ENCODE peak calls at places on chromosomes 11 and 22, in four cellular contexts. R is tibial nerve, C is sigmoid colon, B is K562. P is an unnamed sample.

GRCh38 chr11:61058583-61059259 is 43.6 kb upstream of the CD5 start:
- DNase-seq in R (no peak), C (peak; percentile 22), B (no peak), P (no peak)

GRCh38 chr22:19986410-19987341 is 29.9 kb downstream of the ARVCF start:
- DNase-seq in R (peak; percentile 59), C (peak; percentile 89), B (peak; percentile 97), P (peak; percentile 83)

GRCh38 chr11:34052608-34053160 is 1.2 kb downstream of the CAPRIN1 start:
- DNase-seq in R (no peak), C (peak; percentile 66), B (peak; percentile 47), P (peak; percentile 30)

GRCh38 chr11:109421981-109422590 is at the start of gene C11orf87:
- DNase-seq in R (no peak), C (no peak), B (no peak), P (no peak)

GRCh38 chr11:30210357-30210756 is 20.5 kb upstream of the FSHB start:
- DNase-seq in R (no peak), C (no peak), B (no peak), P (no peak)

GRCh38 chr11:113192121-113192925 is 122.1 kb upstream of the TTC12 start:
- DNase-seq in R (no peak), C (no peak), B (no peak), P (no peak)

GRCh38 chr11:107017433-107018227 is 646 bp downstream of the GUCY1A2 start:
- DNase-seq in R (peak; percentile 17), C (peak; percentile 59), B (peak; percentile 36), P (no peak)

GRCh38 chr11:61028135-61028729 is 56.8 kb downstream of the CD6 start:
- DNase-seq in R (no peak), C (peak; percentile 51), B (no peak), P (peak; percentile 21)

GRCh38 chr11:95419915-95420314 is 188.9 kb upstream of the SESN3 start:
- DNase-seq in R (no peak), C (no peak), B (no peak), P (no peak)

GRCh38 chr11:98630736-98631135 is 390.0 kb upstream of the CNTN5 start:
- DNase-seq in R (no peak), C (no peak), B (no peak), P (no peak)

GRCh38 chr11:132490976-132491375 is 1041.3 kb downstream of the OPCML start:
- DNase-seq in R (no peak), C (peak; percentile 79), B (no peak), P (no peak)

GRCh38 chr11:68392822-68393221 is 67.7 kb upstream of the PPP6R3 start:
- DNase-seq in R (no peak), C (no peak), B (no peak), P (no peak)

GRCh38 chr22:27032121-27032761 is 374.9 kb downstream of the MIAT start:
- DNase-seq in R (no peak), C (peak; percentile 71), B (peak; percentile 2), P (no peak)

GRCh38 chr11:1296287-1296686 is 13.1 kb downstream of the TOLLIP start:
- DNase-seq in R (no peak), C (peak; percentile 47), B (no peak), P (no peak)

GRCh38 chr11:8566613-8567210 is 27.3 kb downstream of the STK33 start:
- DNase-seq in R (no peak), C (no peak), B (peak; percentile 41), P (peak; percentile 12)

GRCh38 chr11:86197448-86197847 is 47.1 kb upstream of the EED start:
- DNase-seq in R (no peak), C (no peak), B (peak; percentile 63), P (no peak)

GRCh38 chr22:20157416-20158183 is 6.7 kb upstream of the CCDC188 start:
- DNase-seq in R (no peak), C (no peak), B (no peak), P (no peak)

GRCh38 chr22:22870577-22871398 is 16.8 kb upstream of the IGLL5 start:
- DNase-seq in R (no peak), C (no peak), B (peak; percentile 66), P (no peak)

GRCh38 chr11:94803491-94803890 is 35.3 kb downstream of the AMOTL1 start:
- DNase-seq in R (no peak), C (no peak), B (no peak), P (no peak)

GRCh38 chr22:26967282-26967681 is 309.9 kb downstream of the MIAT start:
- DNase-seq in R (no peak), C (no peak), B (no peak), P (no peak)

GRCh38 chr11:125883375-125883774 is 4.1 kb upstream of the HYLS1 start:
- DNase-seq in R (no peak), C (no peak), B (no peak), P (no peak)
- H3K4me1 ChIP-seq in R (peaks cover 3% of the 10 kb centered on the region), C (peaks cover 10% of the 10 kb centered on the region), B (peaks cover 3% of the 10 kb centered on the region), P (no peaks in the 10 kb centered on the region)

DNA sequence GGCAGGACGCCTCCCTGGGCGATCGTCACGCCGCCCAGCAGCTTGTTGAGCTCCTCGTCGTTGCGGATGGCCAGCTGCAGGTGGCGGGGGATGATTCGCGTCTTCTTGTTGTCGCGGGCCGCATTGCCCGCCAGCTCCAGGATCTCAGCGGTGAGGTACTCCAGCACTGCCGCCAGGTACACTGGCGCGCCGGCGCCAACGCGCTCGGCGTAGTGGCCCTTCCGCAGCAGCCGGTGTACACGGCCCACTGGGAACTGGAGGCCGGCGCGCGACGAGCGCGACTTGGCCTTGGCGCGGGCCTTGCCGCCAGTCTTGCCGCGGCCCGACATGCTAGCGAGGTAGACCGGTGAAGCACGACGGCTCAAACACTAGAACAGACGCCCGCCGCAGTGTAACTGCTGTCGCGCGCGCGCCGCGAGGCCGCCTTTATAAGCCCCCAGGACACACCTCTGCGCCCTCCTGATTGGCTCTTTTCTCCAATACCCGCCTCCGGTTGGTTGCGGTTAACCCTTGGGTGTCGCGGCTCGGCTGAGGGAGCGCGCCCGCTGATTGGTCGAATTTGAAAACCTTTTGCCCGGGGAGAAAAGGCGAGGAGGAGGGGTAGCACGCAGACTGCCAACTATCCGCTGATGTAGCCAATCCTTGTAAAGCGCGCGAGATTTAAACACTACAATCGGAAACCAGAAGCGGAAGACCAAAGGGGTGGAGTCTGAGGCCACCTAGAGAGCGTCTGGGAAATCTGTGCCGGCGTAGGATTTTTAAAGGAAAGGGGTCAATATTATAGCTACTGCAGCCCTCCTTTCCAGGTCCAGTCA is 6.4 kb downstream of the DPAGT1 start:
- DNase-seq in R (peak; percentile 99), C (peak; percentile 100), B (peak; percentile 99), P (peak; percentile 99)
- TF ChIP-seq EP300 in R (peak; percentile 100), C (no peak), B (no peak), P (no peak)

DNA sequence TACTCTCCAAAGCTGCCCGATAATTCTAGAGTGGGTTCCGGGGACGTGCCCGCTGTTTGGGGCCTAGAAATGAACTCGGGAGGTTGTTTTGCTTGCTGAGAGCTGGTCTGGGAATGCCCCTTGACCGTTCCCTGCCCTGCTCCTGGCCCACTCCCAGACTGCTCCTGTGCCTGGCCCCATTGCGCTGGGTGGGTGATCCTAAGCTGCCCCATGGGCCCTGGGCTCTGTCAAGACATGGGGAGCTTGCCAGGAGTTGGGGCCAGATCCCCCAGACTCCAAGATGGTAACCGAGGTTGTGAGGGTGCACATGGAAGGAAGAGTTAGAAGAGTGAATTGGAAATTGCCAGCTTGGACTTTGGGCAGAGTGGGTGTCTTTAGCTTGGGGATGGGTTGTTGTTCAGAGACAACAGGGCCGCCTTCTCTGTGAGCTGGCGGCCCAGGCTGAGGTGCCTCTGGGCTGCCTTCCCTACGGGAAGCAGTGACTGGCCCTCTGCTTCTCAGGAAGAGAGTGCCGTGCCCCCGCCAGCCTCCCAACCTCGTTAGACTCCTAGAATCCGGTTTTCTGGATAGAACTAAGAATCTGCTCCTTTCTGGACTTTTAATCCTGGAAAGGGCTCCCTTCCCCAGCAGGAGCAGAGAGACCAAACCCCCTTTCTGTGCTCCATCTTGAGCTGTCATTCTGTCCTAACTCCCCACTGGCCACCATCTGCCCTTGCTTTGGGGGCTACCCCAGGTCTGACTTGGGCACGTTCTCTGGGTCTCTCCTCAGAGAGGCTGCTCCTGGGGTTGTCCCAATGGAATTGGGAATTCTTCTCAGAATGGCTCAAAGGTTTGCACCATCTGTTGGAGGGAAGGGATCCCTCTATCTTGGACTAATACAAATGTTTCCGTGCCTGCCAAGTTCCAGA is 1.8 kb downstream of the ST3GAL4 start:
- DNase-seq in R (no peak), C (peak; percentile 64), B (no peak), P (no peak)
- H3K4me3 ChIP-seq in R (peak overlapping the region; percentile 59), C (peak overlapping the region; percentile 82), B (no peak overlapping the region), P (peak overlapping the region; percentile 55)

GRCh38 chr11:122748968-122749687 is 89.2 kb upstream of the CRTAM start:
- DNase-seq in R (peak; percentile 49), C (peak; percentile 78), B (no peak), P (peak; percentile 49)
- H3K4me1 ChIP-seq in R (peaks cover 21% of the 10 kb centered on the region), C (peaks cover 29% of the 10 kb centered on the region), B (no peaks in the 10 kb centered on the region), P (no peaks in the 10 kb centered on the region)

GRCh38 chr11:47986742-47987141 is 6.4 kb downstream of the PTPRJ start:
- DNase-seq in R (no peak), C (no peak), B (no peak), P (no peak)
- TF ChIP-seq EP300 in R (no peak), C (no peak), B (no peak), P (no peak)

DNA sequence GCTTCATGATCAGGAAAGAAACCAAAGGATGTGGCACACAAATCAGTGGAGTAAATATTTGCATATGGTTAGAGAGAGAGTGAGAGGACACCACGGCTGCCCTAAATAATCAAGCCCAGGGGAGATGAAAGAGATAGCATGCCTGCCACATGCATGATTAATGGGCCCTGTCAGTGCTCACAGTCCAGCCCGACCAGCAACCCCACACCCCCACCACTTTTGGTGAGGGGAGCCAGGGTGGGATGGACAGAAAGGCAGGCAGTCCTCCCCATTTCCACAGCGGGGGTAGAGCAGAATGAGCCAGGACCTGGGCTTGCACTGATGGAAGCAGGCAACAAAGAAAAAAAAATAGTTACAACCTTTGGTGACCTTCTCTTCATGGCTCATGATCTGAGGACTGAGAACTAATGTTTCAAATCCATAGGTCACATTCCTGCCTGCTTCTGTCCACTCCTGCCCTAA is 545.0 kb downstream of the ETS1 start:
- DNase-seq in R (no peak), C (no peak), B (no peak), P (no peak)
- H3K4me3 ChIP-seq in R (no peak overlapping the region), C (no peak overlapping the region), B (no peak overlapping the region), P (no peak overlapping the region)

GRCh38 chr22:17974087-17974486 is 50.3 kb downstream of the MICAL3 start:
- DNase-seq in R (no peak), C (no peak), B (no peak), P (no peak)

GRCh38 chr22:17973217-17973616 is 51.1 kb downstream of the MICAL3 start:
- DNase-seq in R (no peak), C (no peak), B (no peak), P (no peak)

GRCh38 chr22:17971711-17972110 is 52.6 kb downstream of the MICAL3 start:
- DNase-seq in R (no peak), C (no peak), B (no peak), P (no peak)

GRCh38 chr22:17974703-17975372 is 49.5 kb downstream of the MICAL3 start:
- DNase-seq in R (no peak), C (no peak), B (no peak), P (no peak)

GRCh38 chr22:17972385-17973181 is 51.8 kb downstream of the MICAL3 start:
- DNase-seq in R (no peak), C (no peak), B (no peak), P (no peak)
- H3K4me1 ChIP-seq in R (peaks cover 26% of the 10 kb centered on the region), C (peaks cover 58% of the 10 kb centered on the region), B (peaks cover 18% of the 10 kb centered on the region), P (peaks cover 41% of the 10 kb centered on the region)

DNA sequence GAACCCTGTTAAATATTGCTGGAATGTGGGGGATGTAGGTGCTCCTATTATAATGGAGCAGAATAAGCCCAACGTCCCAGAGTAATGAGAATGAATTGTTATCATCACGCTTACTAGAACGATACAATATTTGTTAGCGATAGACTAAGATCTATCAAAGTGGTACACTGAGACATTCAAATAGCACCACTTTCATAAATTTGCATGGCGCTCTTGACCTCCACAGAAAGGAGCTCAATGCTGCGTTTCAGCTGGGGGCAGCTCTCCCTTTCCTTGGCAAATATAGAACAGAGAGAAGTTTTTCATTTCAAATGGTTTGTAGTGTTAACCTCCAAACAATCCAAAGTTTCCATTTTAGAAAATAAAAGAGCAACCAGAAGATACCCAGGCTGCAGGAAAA is 38.2 kb upstream of the BLID start:
- DNase-seq in R (no peak), C (no peak), B (no peak), P (no peak)
- TF ChIP-seq EP300 in R (no peak), C (no peak), B (no peak), P (no peak)